ENCODE peak calls at places on chromosomes 2 and 18, in six cellular contexts. A, L, J, V, S and K are unnamed samples.

GRCh38 chr2:6922201-6922656 is 5.0 kb downstream of the RNF144A start:
- DNase-seq in A (no peak), L (no peak), J (no peak), V (no peak), S (peak; percentile 14), K (no peak)

GRCh38 chr2:150878347-150878746 is 383.3 kb downstream of the RBM43 start:
- DNase-seq in A (no peak), L (no peak), J (no peak), V (no peak), S (no peak), K (no peak)

GRCh38 chr2:230592775-230593174 is 119.9 kb upstream of the CAB39 start:
- DNase-seq in A (no peak), L (no peak), J (no peak), V (no peak), S (no peak), K (no peak)

GRCh38 chr18:61616111-61616610 is 276.6 kb downstream of the RNF152 start:
- DNase-seq in A (no peak), L (no peak), J (no peak), V (peak; percentile 31), S (no peak), K (no peak)

GRCh38 chr2:207768168-207768890 is 1.4 kb downstream of the FZD5 start:
- DNase-seq in A (peak; percentile 43), L (peak; percentile 60), J (no peak), V (peak; percentile 42), S (peak; percentile 60), K (no peak)

GRCh38 chr18:31040982-31041345 is 1.6 kb downstream of the DSC3 start:
- DNase-seq in A (peak; percentile 28), L (no peak), J (no peak), V (peak; percentile 52), S (no peak), K (no peak)

GRCh38 chr2:181376999-181377398 is 80.2 kb upstream of the ITGA4 start:
- DNase-seq in A (no peak), L (no peak), J (no peak), V (no peak), S (no peak), K (no peak)

GRCh38 chr2:121066526-121066925 is 218.5 kb downstream of the TFCP2L1 start:
- DNase-seq in A (peak; percentile 36), L (no peak), J (no peak), V (peak; percentile 70), S (no peak), K (no peak)

GRCh38 chr18:58862851-58863538 is 1.7 kb upstream of the ZNF532 start:
- DNase-seq in A (no peak), L (no peak), J (no peak), V (no peak), S (peak; percentile 18), K (no peak)

GRCh38 chr18:7946724-7947377 is 379.7 kb downstream of the PTPRM start:
- DNase-seq in A (no peak), L (no peak), J (no peak), V (no peak), S (peak; percentile 64), K (no peak)
- TF ChIP-seq CTCF in A (no peak), L (no peak), J (no peak), V (no peak), S (no peak), K (no peak)

DNA sequence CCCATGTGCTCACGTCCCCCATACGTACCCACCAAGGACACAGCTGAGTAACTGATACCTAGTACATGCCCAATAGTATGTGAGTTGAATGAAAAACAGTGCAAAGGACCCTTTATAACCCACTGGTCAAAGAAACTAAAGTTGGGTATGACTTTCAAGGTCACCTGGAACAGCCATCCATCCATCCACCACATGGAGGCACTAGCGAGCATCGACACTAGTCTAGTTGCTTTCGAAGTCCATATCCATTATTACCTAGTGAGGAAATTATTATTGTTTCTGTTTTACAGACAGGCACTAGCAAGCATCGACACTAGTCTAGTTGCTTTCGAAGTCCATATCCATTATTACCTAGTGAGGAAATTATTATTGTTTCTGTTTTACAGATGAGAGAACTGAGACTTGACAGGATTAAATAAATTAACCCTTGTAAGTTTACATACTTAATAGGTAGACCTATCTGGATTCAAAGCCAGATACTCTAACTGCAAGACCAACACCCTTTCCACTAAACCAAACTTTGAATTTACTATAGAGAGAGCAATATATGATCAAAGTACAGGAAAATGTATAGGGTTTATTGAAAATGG is 233.7 kb downstream of the METTL4 start:
- DNase-seq in A (peak; percentile 66), L (no peak), J (no peak), V (no peak), S (no peak), K (no peak)
- TF ChIP-seq CTCF in A (peak; percentile 44), L (peak; percentile 14), J (no peak), V (peak; percentile 83), S (peak; percentile 44), K (no peak)

GRCh38 chr2:176136375-176137248 is 7.1 kb downstream of the HOXD8 start:
- DNase-seq in A (peak; percentile 51), L (no peak), J (no peak), V (peak; percentile 52), S (no peak), K (no peak)
- TF ChIP-seq CTCF in A (no peak), L (no peak), J (no peak), V (no peak), S (no peak), K (no peak)

DNA sequence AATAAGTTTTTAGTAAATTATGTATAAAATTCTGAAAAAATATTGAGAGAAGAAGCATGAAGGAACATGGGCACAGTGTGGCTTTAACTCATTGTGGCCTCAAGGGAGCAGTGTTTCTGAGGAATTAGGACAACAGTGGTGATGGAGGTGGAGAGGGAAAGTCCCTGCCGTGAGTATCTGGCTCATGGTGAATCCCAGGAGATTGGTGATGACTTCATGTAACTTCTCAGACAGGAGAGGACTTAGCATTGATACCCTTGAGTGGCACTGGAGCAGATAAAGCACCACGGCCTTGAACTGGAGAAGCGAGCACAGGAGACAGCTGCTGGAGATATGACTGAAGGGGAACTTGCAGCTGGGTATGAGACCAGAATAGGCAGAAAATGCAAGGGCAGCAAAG is 35.0 kb upstream of the LRP1B start:
- DNase-seq in A (peak; percentile 21), L (no peak), J (no peak), V (peak; percentile 39), S (peak; percentile 5), K (no peak)
- TF ChIP-seq CTCF in A (no peak), L (no peak), J (peak; percentile 66), V (peak; percentile 73), S (peak; percentile 53), K (no peak)

GRCh38 chr2:46769809-46770208 is 145.8 kb downstream of the MCFD2 start:
- DNase-seq in A (no peak), L (no peak), J (no peak), V (no peak), S (no peak), K (no peak)
- TF ChIP-seq CTCF in A (no peak), L (no peak), J (no peak), V (peak; percentile 46), S (peak; percentile 44), K (no peak)

DNA sequence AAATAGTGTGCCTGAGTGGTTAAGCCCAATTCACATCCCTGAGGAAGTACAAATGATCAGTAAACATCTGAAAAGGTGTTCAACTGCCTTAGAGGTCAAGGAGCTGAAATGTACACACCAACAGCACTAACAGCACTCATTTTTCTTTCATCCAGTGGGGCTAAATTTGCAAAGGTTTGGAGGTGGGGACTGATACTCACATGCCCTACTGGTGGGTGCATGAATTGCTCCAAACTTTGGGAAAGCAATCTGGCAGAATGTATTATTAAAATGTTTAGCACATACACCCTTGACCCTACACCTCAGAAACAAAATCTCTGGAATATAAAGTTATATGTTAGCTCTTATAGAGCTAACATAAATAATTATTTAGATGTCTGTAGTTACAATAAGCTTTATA is 19.0 kb upstream of the FAM178B start:
- DNase-seq in A (no peak), L (no peak), J (no peak), V (no peak), S (no peak), K (no peak)
- TF ChIP-seq CTCF in A (no peak), L (no peak), J (no peak), V (peak; percentile 60), S (peak; percentile 67), K (no peak)

GRCh38 chr2:43226955-43227829 is 786 bp upstream of the ZFP36L2 start:
- DNase-seq in A (peak; percentile 81), L (peak; percentile 94), J (no peak), V (peak; percentile 77), S (peak; percentile 91), K (peak; percentile 72)

GRCh38 chr2:43225788-43226557 is 433 bp downstream of the ZFP36L2 start:
- DNase-seq in A (no peak), L (peak; percentile 57), J (no peak), V (no peak), S (no peak), K (peak; percentile 32)

GRCh38 chr2:43227830-43228280 is 1.4 kb upstream of the ZFP36L2 start:
- DNase-seq in A (no peak), L (no peak), J (no peak), V (no peak), S (no peak), K (no peak)

GRCh38 chr2:43225093-43225787 is 1.2 kb downstream of the ZFP36L2 start:
- DNase-seq in A (peak; percentile 48), L (peak; percentile 51), J (no peak), V (peak; percentile 47), S (peak; percentile 71), K (no peak)

GRCh38 chr2:43226558-43226954 is at the start of gene ZFP36L2:
- DNase-seq in A (peak; percentile 85), L (peak; percentile 95), J (peak; percentile 90), V (peak; percentile 90), S (peak; percentile 99), K (peak; percentile 81)
- TF ChIP-seq CTCF in A (no peak), L (peak; percentile 8), J (no peak), V (no peak), S (no peak), K (no peak)

GRCh38 chr2:157182204-157182709 is 75.2 kb upstream of the GALNT5 start:
- DNase-seq in A (no peak), L (no peak), J (no peak), V (no peak), S (no peak), K (no peak)

GRCh38 chr2:157179706-157180105 is 77.8 kb upstream of the GALNT5 start:
- DNase-seq in A (no peak), L (no peak), J (no peak), V (no peak), S (no peak), K (no peak)

GRCh38 chr2:157181234-157181633 is 76.3 kb upstream of the GALNT5 start:
- DNase-seq in A (no peak), L (no peak), J (no peak), V (no peak), S (no peak), K (no peak)

GRCh38 chr2:157176602-157177001 is 80.9 kb upstream of the GALNT5 start:
- DNase-seq in A (no peak), L (no peak), J (no peak), V (no peak), S (no peak), K (no peak)

GRCh38 chr2:157178865-157179264 is 78.6 kb upstream of the GALNT5 start:
- DNase-seq in A (peak; percentile 20), L (no peak), J (no peak), V (no peak), S (no peak), K (no peak)
- TF ChIP-seq CTCF in A (no peak), L (no peak), J (no peak), V (peak; percentile 60), S (no peak), K (no peak)

GRCh38 chr2:222610746-222611145 is 45.1 kb downstream of the FARSB start:
- DNase-seq in A (no peak), L (no peak), J (no peak), V (no peak), S (no peak), K (no peak)
- TF ChIP-seq CTCF in A (no peak), L (no peak), J (peak; percentile 6), V (no peak), S (peak; percentile 51), K (no peak)